ENCODE peak calls at places on chromosomes 6 and 20, in nine cellular contexts. L, A, H, E, B, R, O, V and U are unnamed samples.

GRCh38 chr20:51767018-51767866 is 948 bp downstream of the ATP9A start:
- DNase-seq in L (peak; percentile 93), A (peak; percentile 64), H (peak; percentile 14), E (no peak), B (no peak), R (peak; percentile 18), O (peak; percentile 20), V (peak; percentile 88), U (peak; percentile 74)

GRCh38 chr6:35388023-35388422 is 45.7 kb downstream of the PPARD start:
- DNase-seq in L (no peak), A (no peak), H (no peak), E (no peak), B (no peak), R (no peak), O (no peak), V (no peak), U (no peak)

GRCh38 chr6:84836366-84836765 is 72.0 kb upstream of the TBX18 start:
- DNase-seq in L (no peak), A (no peak), H (no peak), E (no peak), B (no peak), R (no peak), O (no peak), V (peak; percentile 92), U (no peak)

GRCh38 chr6:73766040-73766439 is 70.0 kb downstream of the CD109 start:
- DNase-seq in L (no peak), A (no peak), H (no peak), E (no peak), B (no peak), R (peak; percentile 10), O (no peak), V (no peak), U (no peak)

GRCh38 chr6:125611573-125612399 is 137.6 kb upstream of the HEY2 start:
- DNase-seq in L (no peak), A (no peak), H (peak; percentile 83), E (no peak), B (peak; percentile 61), R (no peak), O (peak; percentile 10), V (peak; percentile 33), U (no peak)

GRCh38 chr20:62175711-62176110 is 7.1 kb upstream of the MTG2 start:
- DNase-seq in L (no peak), A (peak; percentile 35), H (no peak), E (no peak), B (no peak), R (no peak), O (no peak), V (no peak), U (no peak)

GRCh38 chr20:8223096-8223870 is 91.2 kb downstream of the PLCB1 start:
- DNase-seq in L (no peak), A (no peak), H (peak; percentile 89), E (no peak), B (peak; percentile 91), R (no peak), O (peak; percentile 94), V (peak; percentile 58), U (no peak)

GRCh38 chr20:47464380-47465101 is 37.1 kb upstream of the NCOA3 start:
- DNase-seq in L (no peak), A (peak; percentile 80), H (peak; percentile 99), E (no peak), B (peak; percentile 99), R (no peak), O (peak; percentile 98), V (peak; percentile 99), U (no peak)

GRCh38 chr6:130903007-130903406 is 75.8 kb downstream of the SMLR1 start:
- DNase-seq in L (no peak), A (no peak), H (no peak), E (no peak), B (peak; percentile 12), R (no peak), O (no peak), V (no peak), U (no peak)

GRCh38 chr6:56046576-56046975 is 171.2 kb upstream of the BMP5 start:
- DNase-seq in L (peak; percentile 33), A (no peak), H (peak; percentile 83), E (no peak), B (peak; percentile 77), R (no peak), O (peak; percentile 83), V (peak; percentile 71), U (no peak)

GRCh38 chr6:150006961-150007464 is 18.3 kb downstream of the RAET1L start:
- DNase-seq in L (no peak), A (no peak), H (peak; percentile 33), E (peak; percentile 58), B (peak; percentile 42), R (peak; percentile 49), O (no peak), V (peak; percentile 49), U (peak; percentile 58)

GRCh38 chr20:62704341-62704948 is 4.2 kb upstream of the NTSR1 start:
- DNase-seq in L (peak; percentile 79), A (peak; percentile 80), H (peak; percentile 92), E (no peak), B (peak; percentile 79), R (no peak), O (peak; percentile 85), V (peak; percentile 100), U (peak; percentile 88)

GRCh38 chr6:12010635-12011275 is 1.4 kb upstream of the HIVEP1 start:
- DNase-seq in L (peak; percentile 78), A (peak; percentile 85), H (peak; percentile 47), E (peak; percentile 19), B (no peak), R (no peak), O (no peak), V (no peak), U (peak; percentile 64)

GRCh38 chr20:5197270-5197827 is 70.5 kb downstream of the CDS2 start:
- DNase-seq in L (no peak), A (no peak), H (no peak), E (no peak), B (no peak), R (no peak), O (no peak), V (no peak), U (no peak)

GRCh38 chr6:35287671-35288396 is 9.8 kb upstream of the DEF6 start:
- DNase-seq in L (no peak), A (peak; percentile 54), H (no peak), E (no peak), B (no peak), R (no peak), O (peak; percentile 41), V (no peak), U (no peak)

GRCh38 chr6:134373966-134374365 is 56.1 kb upstream of the SGK1 start:
- DNase-seq in L (no peak), A (no peak), H (no peak), E (no peak), B (no peak), R (no peak), O (no peak), V (no peak), U (no peak)

GRCh38 chr6:38215651-38216319 is 396.3 kb downstream of the ZFAND3 start:
- DNase-seq in L (no peak), A (no peak), H (no peak), E (peak; percentile 30), B (no peak), R (peak; percentile 10), O (no peak), V (no peak), U (no peak)

DNA sequence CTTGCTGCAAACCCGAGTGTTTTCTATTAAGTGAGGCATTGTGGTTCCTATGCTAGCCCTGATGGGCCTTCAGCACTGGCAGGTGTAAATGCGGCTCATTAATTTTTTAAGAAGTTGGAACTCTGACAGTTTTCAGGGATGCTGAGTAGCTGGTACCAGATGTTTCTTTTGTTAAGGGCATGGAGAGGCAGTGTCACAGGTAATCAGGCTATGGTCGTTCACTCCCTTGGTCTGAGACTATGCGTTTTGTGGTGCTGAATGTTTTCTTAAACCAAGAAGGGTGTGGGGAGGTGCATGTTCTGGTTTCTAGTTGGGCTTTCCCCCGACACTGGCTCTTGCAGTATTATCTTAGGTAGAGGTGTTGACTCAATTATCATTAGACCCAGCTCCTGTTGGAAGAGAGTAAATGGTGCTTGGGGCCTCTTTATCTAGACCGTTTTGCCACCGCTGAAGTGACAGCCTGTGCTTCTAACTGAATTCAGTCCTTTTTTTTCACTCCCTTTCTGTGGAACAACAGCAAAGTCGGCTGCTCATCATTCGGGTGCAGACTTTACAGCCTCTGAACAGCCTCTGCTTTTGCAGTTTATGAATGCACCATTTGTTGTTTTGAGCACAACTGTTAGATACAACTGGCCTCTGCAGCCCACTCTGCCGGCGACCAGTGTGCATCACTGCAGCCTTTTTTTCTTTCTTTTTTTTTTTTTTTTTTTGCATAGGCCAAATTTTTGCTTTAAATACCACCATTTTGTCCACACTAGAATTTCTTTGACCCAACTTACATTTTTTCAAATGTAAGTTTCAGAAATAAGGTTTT is 35.6 kb downstream of the RREB1 start:
- DNase-seq in L (no peak), A (no peak), H (peak; percentile 41), E (no peak), B (no peak), R (peak; percentile 34), O (no peak), V (no peak), U (no peak)
- TF ChIP-seq CTCF in L (no peak), A (peak; percentile 22), H (peak; percentile 43), E (no peak), B (peak; percentile 54), R (no peak), O (peak; percentile 46), V (no peak), U (peak; percentile 32)

DNA sequence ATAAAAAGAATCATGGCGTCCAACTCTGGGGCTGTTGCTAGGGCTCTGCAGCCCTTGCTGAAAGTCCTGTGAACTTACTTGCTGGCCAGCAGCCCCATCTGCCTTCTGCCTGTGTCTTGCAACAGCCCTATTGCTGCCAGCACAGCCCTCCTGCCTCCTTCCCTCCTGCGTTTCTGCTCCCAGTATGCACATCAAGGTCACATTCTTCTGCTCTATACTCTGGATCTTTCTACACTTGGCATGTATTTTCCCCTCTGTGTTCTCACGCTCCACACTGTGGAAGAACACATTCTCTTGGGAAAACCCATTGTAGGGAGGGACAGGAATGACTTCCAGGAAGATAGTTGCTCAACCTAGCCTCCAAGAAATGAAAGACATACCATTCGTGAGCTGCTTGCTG is 80.9 kb upstream of the PHACTR2 start:
- DNase-seq in L (no peak), A (peak; percentile 71), H (peak; percentile 99), E (no peak), B (peak; percentile 92), R (no peak), O (peak; percentile 99), V (peak; percentile 17), U (no peak)
- TF ChIP-seq CTCF in L (no peak), A (no peak), H (peak; percentile 31), E (no peak), B (peak; percentile 42), R (no peak), O (peak; percentile 27), V (no peak), U (no peak)

DNA sequence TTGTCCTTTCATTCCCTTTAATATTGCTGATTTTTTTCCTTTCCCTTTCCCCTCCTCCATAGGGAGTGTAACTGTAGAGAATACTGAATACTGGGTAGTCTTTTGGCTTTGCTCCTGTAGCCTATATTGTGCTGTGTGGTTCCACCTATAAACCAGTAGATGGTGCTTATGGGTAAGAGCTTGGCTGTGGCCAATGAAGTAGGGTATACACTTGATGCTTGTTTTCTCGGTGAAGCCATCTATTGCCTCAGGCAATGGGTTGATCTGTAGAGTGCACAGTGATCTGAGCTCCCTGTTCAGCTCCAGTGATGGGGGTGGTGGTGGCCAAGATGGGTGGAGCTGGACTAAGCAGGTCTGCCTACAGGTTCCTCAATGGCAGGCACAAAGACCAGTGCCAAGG is 203.3 kb upstream of the IMPG1 start:
- DNase-seq in L (no peak), A (no peak), H (no peak), E (no peak), B (no peak), R (peak; percentile 8), O (no peak), V (peak; percentile 18), U (no peak)
- TF ChIP-seq CTCF in L (no peak), A (no peak), H (no peak), E (no peak), B (no peak), R (peak; percentile 30), O (no peak), V (peak; percentile 9), U (no peak)

GRCh38 chr6:43927525-43928210 is 157.7 kb downstream of the VEGFA start:
- DNase-seq in L (peak; percentile 48), A (no peak), H (no peak), E (no peak), B (no peak), R (no peak), O (no peak), V (peak; percentile 39), U (no peak)
- TF ChIP-seq CTCF in L (no peak), A (no peak), H (no peak), E (no peak), B (no peak), R (no peak), O (no peak), V (no peak), U (no peak)